ENCODE peak calls at places on chromosomes 7 and 10, in four cellular contexts. T, V, L and X are unnamed samples.

GRCh38 chr7:156178857-156179256 is 366.6 kb upstream of the SHH start:
- DNase-seq in T (no peak), V (no peak), L (no peak), X (no peak)

GRCh38 chr10:94546058-94546595 is 539 bp downstream of the HELLS start:
- DNase-seq in L (peak), V (no peak), T (peak), X (peak)

GRCh38 chr7:28296571-28297483 is 115.5 kb upstream of the CREB5 start:
- DNase-seq in V (no peak), L (no peak), T (peak), X (peak)

GRCh38 chr7:83732305-83732704 is 83.4 kb upstream of the SEMA3E start:
- DNase-seq in T (no peak), L (no peak), V (no peak), X (no peak)

GRCh38 chr10:15035385-15036301 is 8.1 kb upstream of the OLAH start:
- DNase-seq in V (no peak), T (peak), L (no peak), X (no peak)

GRCh38 chr7:147079083-147079482 is 962.5 kb downstream of the CNTNAP2 start:
- DNase-seq in L (no peak), V (no peak), T (no peak), X (no peak)

GRCh38 chr10:33914746-33915145 is 580.3 kb upstream of the NRP1 start:
- DNase-seq in L (no peak), V (no peak), T (no peak), X (no peak)

GRCh38 chr7:40220421-40220911 is 85.7 kb downstream of the SUGCT start:
- DNase-seq in T (no peak), L (no peak), V (no peak), X (no peak)

GRCh38 chr7:45685619-45686240 is 111.6 kb downstream of the ADCY1 start:
- DNase-seq in V (no peak), L (no peak), T (no peak), X (no peak)

GRCh38 chr10:24784923-24785322 is 61.2 kb upstream of the ARHGAP21 start:
- DNase-seq in L (no peak), V (no peak), T (no peak), X (no peak)

GRCh38 chr10:75663947-75664664 is 232.7 kb downstream of the LRMDA start:
- DNase-seq in L (no peak), V (no peak), T (no peak), X (no peak)

GRCh38 chr10:14087585-14087984 is 243.1 kb downstream of the FRMD4A start:
- DNase-seq in V (no peak), T (no peak), L (no peak), X (no peak)

GRCh38 chr7:150417239-150417638 is 33.2 kb upstream of the GIMAP8 start:
- DNase-seq in T (no peak), L (no peak), V (no peak), X (no peak)

GRCh38 chr7:71026680-71027079 is 105.3 kb upstream of the GALNT17 start:
- DNase-seq in T (no peak), V (no peak), L (no peak), X (no peak)

GRCh38 chr10:33273295-33274002 is 61.0 kb downstream of the NRP1 start:
- DNase-seq in T (no peak), L (peak), V (no peak), X (peak)

GRCh38 chr10:28906011-28906411 is 228.7 kb downstream of the BAMBI start:
- DNase-seq in T (no peak), L (no peak), V (no peak), X (no peak)

GRCh38 chr7:137801003-137801402 is 45.8 kb downstream of the DGKI start:
- DNase-seq in V (no peak), T (no peak), L (no peak), X (no peak)

GRCh38 chr7:150665075-150665794 is 20.3 kb upstream of the GIMAP2 start:
- DNase-seq in L (no peak), T (no peak), V (no peak), X (no peak)

GRCh38 chr10:68423522-68423921 is 16.4 kb upstream of the RUFY2 start:
- DNase-seq in V (no peak), L (no peak), T (no peak), X (no peak)

GRCh38 chr10:4102802-4103344 is 317.9 kb upstream of the KLF6 start:
- DNase-seq in T (no peak), V (no peak), L (no peak), X (no peak)

GRCh38 chr10:29946953-29947700 is 112.3 kb downstream of the JCAD start:
- DNase-seq in T (no peak), V (no peak), L (no peak), X (peak)

GRCh38 chr10:110144526-110144925 is 62.9 kb upstream of the MXI1 start:
- DNase-seq in V (no peak), T (no peak), L (no peak), X (no peak)

GRCh38 chr10:43233601-43234430 is 33.0 kb downstream of the RASGEF1A start:
- DNase-seq in V (no peak), L (no peak), T (no peak), X (no peak)

GRCh38 chr7:2928256-2928612 is 84.1 kb upstream of the GNA12 start:
- DNase-seq in L (no peak), T (no peak), V (no peak), X (no peak)
- TF ChIP-seq HDAC2 in L (no peak), T (no peak), V (no peak), X (no peak)

GRCh38 chr7:20438248-20438647 is 107.5 kb downstream of the ITGB8 start:
- DNase-seq in V (no peak), T (no peak), L (no peak), X (no peak)
- TF ChIP-seq POLR2AphosphoS2 in V (no peak), T (no peak), L (no peak), X (no peak)

GRCh38 chr7:32559480-32559879 is 64.2 kb downstream of the AVL9 start:
- DNase-seq in T (no peak), L (no peak), V (no peak), X (no peak)

GRCh38 chr7:32561613-32562012 is 66.3 kb downstream of the AVL9 start:
- DNase-seq in V (no peak), L (no peak), T (no peak), X (no peak)

GRCh38 chr7:32560075-32560474 is 64.8 kb downstream of the AVL9 start:
- DNase-seq in T (no peak), V (no peak), L (no peak), X (no peak)

GRCh38 chr7:32569388-32570289 is 74.3 kb downstream of the AVL9 start:
- DNase-seq in T (no peak), V (no peak), L (no peak), X (peak)

DNA sequence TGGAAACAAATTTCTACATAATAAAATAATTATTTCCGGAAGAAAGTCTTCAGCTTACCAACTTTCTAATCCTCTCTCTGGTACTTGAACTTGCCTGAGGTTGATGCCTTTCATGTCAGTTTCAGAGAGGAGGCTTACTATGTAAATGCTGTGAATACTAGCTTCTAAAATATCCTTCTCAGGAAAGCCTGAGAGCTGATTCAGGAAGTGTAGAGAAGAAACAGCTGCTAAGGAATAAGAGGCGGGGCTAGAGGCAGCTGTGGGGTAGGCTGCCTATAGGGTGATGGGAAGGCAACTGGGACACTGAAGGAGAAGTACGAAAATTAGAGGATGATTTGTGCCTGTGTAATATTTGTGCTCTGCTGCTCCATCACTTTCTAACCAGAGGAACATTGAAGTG is 69.3 kb downstream of the AVL9 start:
- DNase-seq in V (no peak), L (no peak), T (no peak), X (no peak)
- TF ChIP-seq HDAC2 in V (no peak), L (no peak), T (no peak), X (no peak)

GRCh38 chr7:47490501-47491265 is 91.2 kb downstream of the TNS3 start:
- DNase-seq in V (no peak), L (no peak), T (no peak), X (no peak)

GRCh38 chr7:47493971-47494370 is 87.9 kb downstream of the TNS3 start:
- DNase-seq in L (no peak), T (no peak), V (no peak), X (no peak)

GRCh38 chr7:47491637-47492036 is 90.3 kb downstream of the TNS3 start:
- DNase-seq in V (no peak), T (no peak), L (no peak), X (no peak)

GRCh38 chr7:47495269-47495875 is 86.5 kb downstream of the TNS3 start:
- DNase-seq in V (no peak), L (no peak), T (no peak), X (no peak)

GRCh38 chr7:47492720-47493119 is 89.2 kb downstream of the TNS3 start:
- DNase-seq in T (no peak), V (no peak), L (no peak), X (no peak)
- TF ChIP-seq POLR2AphosphoS2 in T (no peak), V (no peak), L (no peak), X (no peak)